ENCODE peak calls at places on chromosomes 5 and 9, in nine cellular contexts. One of them, this sample, is unnamed.

GRCh38 chr5:171825046-171825445 is 39.4 kb downstream of the SMIM23 start:
- DNase-seq in progenitor cell of endocrine pancreas: no peak
- DNase-seq in cardiac muscle cell: no peak
- DNase-seq in lower lobe of right lung: no peak
- DNase-seq in MM.1S: no peak
- DNase-seq in thyroid gland: no peak
- DNase-seq in Calu3: no peak
- DNase-seq in OCI-LY7: no peak
- DNase-seq in B cell: no peak
- DNase-seq in this sample: no peak

GRCh38 chr9:124553738-124554137 is 46.5 kb upstream of the NR5A1 start:
- DNase-seq in progenitor cell of endocrine pancreas: no peak
- DNase-seq in cardiac muscle cell: no peak
- DNase-seq in lower lobe of right lung: no peak
- DNase-seq in MM.1S: no peak
- DNase-seq in thyroid gland: peak
- DNase-seq in Calu3: no peak
- DNase-seq in OCI-LY7: no peak
- DNase-seq in B cell: no peak
- DNase-seq in this sample: no peak

GRCh38 chr9:6096821-6097220 is 81.4 kb upstream of the RANBP6 start:
- DNase-seq in progenitor cell of endocrine pancreas: no peak
- DNase-seq in cardiac muscle cell: no peak
- DNase-seq in lower lobe of right lung: no peak
- DNase-seq in MM.1S: no peak
- DNase-seq in thyroid gland: no peak
- DNase-seq in Calu3: no peak
- DNase-seq in OCI-LY7: no peak
- DNase-seq in B cell: no peak
- DNase-seq in this sample: peak

GRCh38 chr5:135031146-135031812 is 2.7 kb downstream of the PITX1 start:
- DNase-seq in progenitor cell of endocrine pancreas: no peak
- DNase-seq in cardiac muscle cell: peak
- DNase-seq in lower lobe of right lung: peak
- DNase-seq in MM.1S: peak
- DNase-seq in thyroid gland: no peak
- DNase-seq in Calu3: peak
- DNase-seq in OCI-LY7: no peak
- DNase-seq in B cell: no peak
- DNase-seq in this sample: peak

GRCh38 chr5:147359551-147359950 is 124.7 kb downstream of the STK32A start:
- DNase-seq in progenitor cell of endocrine pancreas: no peak
- DNase-seq in cardiac muscle cell: no peak
- DNase-seq in lower lobe of right lung: no peak
- DNase-seq in MM.1S: no peak
- DNase-seq in thyroid gland: no peak
- DNase-seq in Calu3: no peak
- DNase-seq in OCI-LY7: no peak
- DNase-seq in B cell: no peak
- DNase-seq in this sample: no peak

GRCh38 chr5:3341446-3342240 is 254.0 kb upstream of the IRX1 start:
- DNase-seq in progenitor cell of endocrine pancreas: no peak
- DNase-seq in cardiac muscle cell: no peak
- DNase-seq in lower lobe of right lung: no peak
- DNase-seq in MM.1S: no peak
- DNase-seq in thyroid gland: no peak
- DNase-seq in Calu3: no peak
- DNase-seq in OCI-LY7: no peak
- DNase-seq in B cell: no peak
- DNase-seq in this sample: no peak

GRCh38 chr9:123637596-123637939 is 281.6 kb downstream of the CRB2 start:
- DNase-seq in progenitor cell of endocrine pancreas: no peak
- DNase-seq in cardiac muscle cell: no peak
- DNase-seq in lower lobe of right lung: no peak
- DNase-seq in MM.1S: peak
- DNase-seq in thyroid gland: no peak
- DNase-seq in Calu3: no peak
- DNase-seq in OCI-LY7: no peak
- DNase-seq in B cell: no peak
- DNase-seq in this sample: no peak

GRCh38 chr5:149605998-149606721 is 24.9 kb downstream of the ARHGEF37 start:
- DNase-seq in progenitor cell of endocrine pancreas: no peak
- DNase-seq in cardiac muscle cell: no peak
- DNase-seq in lower lobe of right lung: no peak
- DNase-seq in MM.1S: peak
- DNase-seq in thyroid gland: no peak
- DNase-seq in Calu3: peak
- DNase-seq in OCI-LY7: peak
- DNase-seq in B cell: no peak
- DNase-seq in this sample: no peak

GRCh38 chr5:68994645-68995044 is 99.2 kb upstream of the SLC30A5 start:
- DNase-seq in progenitor cell of endocrine pancreas: no peak
- DNase-seq in cardiac muscle cell: no peak
- DNase-seq in lower lobe of right lung: no peak
- DNase-seq in MM.1S: no peak
- DNase-seq in thyroid gland: no peak
- DNase-seq in Calu3: no peak
- DNase-seq in OCI-LY7: no peak
- DNase-seq in B cell: no peak
- DNase-seq in this sample: no peak

GRCh38 chr5:16160706-16161105 is 18.9 kb downstream of the MARCHF11 start:
- DNase-seq in progenitor cell of endocrine pancreas: no peak
- DNase-seq in cardiac muscle cell: peak
- DNase-seq in lower lobe of right lung: no peak
- DNase-seq in MM.1S: peak
- DNase-seq in thyroid gland: no peak
- DNase-seq in Calu3: peak
- DNase-seq in OCI-LY7: peak
- DNase-seq in B cell: no peak
- DNase-seq in this sample: peak

GRCh38 chr9:1184146-1184545 is 134.0 kb downstream of the DMRT2 start:
- DNase-seq in progenitor cell of endocrine pancreas: no peak
- DNase-seq in cardiac muscle cell: no peak
- DNase-seq in lower lobe of right lung: no peak
- DNase-seq in MM.1S: no peak
- DNase-seq in thyroid gland: no peak
- DNase-seq in Calu3: no peak
- DNase-seq in OCI-LY7: no peak
- DNase-seq in B cell: no peak
- DNase-seq in this sample: no peak

GRCh38 chr5:119174578-119175163 is 103.8 kb downstream of the DMXL1 start:
- DNase-seq in progenitor cell of endocrine pancreas: no peak
- DNase-seq in cardiac muscle cell: no peak
- DNase-seq in lower lobe of right lung: no peak
- DNase-seq in MM.1S: no peak
- DNase-seq in thyroid gland: no peak
- DNase-seq in Calu3: no peak
- DNase-seq in OCI-LY7: no peak
- DNase-seq in B cell: no peak
- DNase-seq in this sample: no peak

GRCh38 chr5:139971202-139971725 is 71.8 kb downstream of the NRG2 start:
- DNase-seq in progenitor cell of endocrine pancreas: no peak
- DNase-seq in cardiac muscle cell: no peak
- DNase-seq in lower lobe of right lung: no peak
- DNase-seq in MM.1S: no peak
- DNase-seq in thyroid gland: no peak
- DNase-seq in Calu3: no peak
- DNase-seq in OCI-LY7: no peak
- DNase-seq in B cell: no peak
- DNase-seq in this sample: no peak

GRCh38 chr9:105392531-105392930 is 55.3 kb upstream of the FSD1L start:
- DNase-seq in progenitor cell of endocrine pancreas: no peak
- DNase-seq in cardiac muscle cell: no peak
- DNase-seq in lower lobe of right lung: no peak
- DNase-seq in MM.1S: no peak
- DNase-seq in thyroid gland: no peak
- DNase-seq in Calu3: no peak
- DNase-seq in OCI-LY7: no peak
- DNase-seq in B cell: no peak
- DNase-seq in this sample: no peak

GRCh38 chr9:35669331-35670145 is 4.2 kb upstream of the CA9 start:
- DNase-seq in progenitor cell of endocrine pancreas: no peak
- DNase-seq in cardiac muscle cell: no peak
- DNase-seq in lower lobe of right lung: no peak
- DNase-seq in MM.1S: no peak
- DNase-seq in thyroid gland: peak
- DNase-seq in Calu3: peak
- DNase-seq in OCI-LY7: no peak
- DNase-seq in B cell: no peak
- DNase-seq in this sample: no peak

GRCh38 chr9:81071108-81071507 is 618.2 kb downstream of the TLE1 start:
- DNase-seq in progenitor cell of endocrine pancreas: no peak
- DNase-seq in cardiac muscle cell: no peak
- DNase-seq in lower lobe of right lung: no peak
- DNase-seq in MM.1S: no peak
- DNase-seq in thyroid gland: no peak
- DNase-seq in Calu3: no peak
- DNase-seq in OCI-LY7: no peak
- DNase-seq in B cell: no peak
- DNase-seq in this sample: no peak

GRCh38 chr9:77257275-77257674 is 79.9 kb downstream of the VPS13A start:
- DNase-seq in progenitor cell of endocrine pancreas: no peak
- DNase-seq in cardiac muscle cell: no peak
- DNase-seq in lower lobe of right lung: no peak
- DNase-seq in MM.1S: no peak
- DNase-seq in thyroid gland: no peak
- DNase-seq in Calu3: no peak
- DNase-seq in OCI-LY7: no peak
- DNase-seq in B cell: no peak
- DNase-seq in this sample: no peak

DNA sequence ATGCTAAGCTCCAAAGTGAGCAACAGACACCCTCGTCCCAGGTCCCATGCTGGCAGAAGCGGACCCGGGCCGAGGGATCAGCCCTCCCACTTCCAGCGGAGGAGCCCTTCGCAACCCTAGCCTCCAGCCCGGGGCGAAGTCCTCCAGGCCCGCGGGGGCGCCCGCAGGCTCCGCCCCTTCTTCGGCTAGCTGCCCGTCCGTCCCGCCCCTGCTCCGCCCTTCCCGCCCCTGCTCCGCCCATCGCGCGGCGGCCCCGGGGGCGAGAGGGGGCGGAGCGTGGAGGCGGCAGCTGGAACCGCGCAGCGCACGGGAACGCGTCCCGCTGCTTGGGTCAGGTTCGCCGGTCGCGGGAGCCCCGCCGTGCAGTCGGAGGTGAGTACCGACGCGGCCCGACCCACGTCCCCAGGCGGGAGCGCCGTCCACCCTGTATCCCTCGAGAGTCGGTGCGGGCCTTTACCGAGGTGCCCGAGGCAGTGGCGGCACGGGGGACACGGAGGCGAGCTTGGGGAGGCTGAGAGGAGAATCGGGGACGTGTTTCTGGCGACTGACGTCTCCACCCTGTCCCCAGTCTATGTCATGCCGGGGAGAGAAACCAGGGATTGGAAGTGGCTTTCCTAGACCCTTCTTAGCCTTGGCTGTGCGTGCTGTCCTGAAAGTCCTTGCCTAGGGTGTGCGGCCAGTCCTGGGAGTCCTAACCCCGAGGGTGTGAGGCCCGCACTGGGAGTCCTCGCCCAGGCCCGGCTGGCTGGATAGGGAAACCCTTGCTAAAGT is at the start of gene ACO1:
- DNase-seq in progenitor cell of endocrine pancreas: peak
- DNase-seq in cardiac muscle cell: peak
- DNase-seq in lower lobe of right lung: peak
- DNase-seq in MM.1S: peak
- DNase-seq in thyroid gland: peak
- DNase-seq in Calu3: peak
- DNase-seq in OCI-LY7: peak
- DNase-seq in B cell: peak
- DNase-seq in this sample: peak
- TF ChIP-seq CTCF in progenitor cell of endocrine pancreas: no peak
- TF ChIP-seq CTCF in cardiac muscle cell: no peak
- TF ChIP-seq CTCF in lower lobe of right lung: no peak
- TF ChIP-seq CTCF in MM.1S: no peak
- TF ChIP-seq CTCF in thyroid gland: no peak
- TF ChIP-seq CTCF in Calu3: no peak
- TF ChIP-seq CTCF in OCI-LY7: peak
- TF ChIP-seq CTCF in B cell: no peak
- TF ChIP-seq CTCF in this sample: no peak

GRCh38 chr9:119372951-119373350 is 3.7 kb upstream of the BRINP1 start:
- DNase-seq in progenitor cell of endocrine pancreas: no peak
- DNase-seq in cardiac muscle cell: no peak
- DNase-seq in lower lobe of right lung: no peak
- DNase-seq in MM.1S: no peak
- DNase-seq in thyroid gland: no peak
- DNase-seq in Calu3: no peak
- DNase-seq in OCI-LY7: no peak
- DNase-seq in B cell: no peak
- DNase-seq in this sample: no peak

GRCh38 chr9:119370816-119371215 is 1.6 kb upstream of the BRINP1 start:
- DNase-seq in progenitor cell of endocrine pancreas: peak
- DNase-seq in cardiac muscle cell: peak
- DNase-seq in lower lobe of right lung: no peak
- DNase-seq in MM.1S: peak
- DNase-seq in thyroid gland: peak
- DNase-seq in Calu3: no peak
- DNase-seq in OCI-LY7: peak
- DNase-seq in B cell: no peak
- DNase-seq in this sample: peak

GRCh38 chr9:119375892-119376291 is 6.7 kb upstream of the BRINP1 start:
- DNase-seq in progenitor cell of endocrine pancreas: peak
- DNase-seq in cardiac muscle cell: peak
- DNase-seq in lower lobe of right lung: no peak
- DNase-seq in MM.1S: no peak
- DNase-seq in thyroid gland: no peak
- DNase-seq in Calu3: no peak
- DNase-seq in OCI-LY7: peak
- DNase-seq in B cell: no peak
- DNase-seq in this sample: peak
- TF ChIP-seq CTCF in progenitor cell of endocrine pancreas: peak
- TF ChIP-seq CTCF in cardiac muscle cell: no peak
- TF ChIP-seq CTCF in lower lobe of right lung: peak
- TF ChIP-seq CTCF in MM.1S: peak
- TF ChIP-seq CTCF in thyroid gland: no peak
- TF ChIP-seq CTCF in Calu3: no peak
- TF ChIP-seq CTCF in OCI-LY7: peak
- TF ChIP-seq CTCF in B cell: no peak
- TF ChIP-seq CTCF in this sample: peak

GRCh38 chr9:99824378-99825157 is 2.9 kb downstream of the NR4A3 start:
- DNase-seq in progenitor cell of endocrine pancreas: peak
- DNase-seq in cardiac muscle cell: peak
- DNase-seq in lower lobe of right lung: peak
- DNase-seq in MM.1S: peak
- DNase-seq in thyroid gland: peak
- DNase-seq in Calu3: peak
- DNase-seq in OCI-LY7: peak
- DNase-seq in B cell: peak
- DNase-seq in this sample: peak
- TF ChIP-seq CTCF in progenitor cell of endocrine pancreas: peak
- TF ChIP-seq CTCF in cardiac muscle cell: peak
- TF ChIP-seq CTCF in lower lobe of right lung: peak
- TF ChIP-seq CTCF in MM.1S: peak
- TF ChIP-seq CTCF in thyroid gland: peak
- TF ChIP-seq CTCF in Calu3: peak
- TF ChIP-seq CTCF in OCI-LY7: peak
- TF ChIP-seq CTCF in B cell: peak
- TF ChIP-seq CTCF in this sample: peak

DNA sequence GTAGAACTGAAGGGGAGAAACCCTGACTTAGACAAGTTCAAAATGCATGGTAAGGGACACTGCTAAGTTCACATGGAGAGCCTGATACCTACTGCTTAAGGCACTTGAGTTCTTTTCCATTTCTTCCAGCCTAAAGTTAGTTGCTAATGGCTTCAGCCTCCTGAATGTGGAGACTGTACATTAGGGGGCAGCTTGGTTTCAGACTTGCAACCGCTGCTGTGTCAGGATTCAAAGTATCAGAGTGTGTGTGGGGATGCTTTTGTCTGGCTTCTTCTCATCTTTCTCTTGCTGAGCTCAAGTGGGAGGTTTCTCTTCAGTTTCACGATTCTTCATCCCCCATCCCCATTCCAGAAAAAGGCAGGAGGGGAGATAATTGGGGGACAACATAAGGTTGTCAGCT is 49.4 kb downstream of the ATP10B start:
- DNase-seq in progenitor cell of endocrine pancreas: no peak
- DNase-seq in cardiac muscle cell: peak
- DNase-seq in lower lobe of right lung: no peak
- DNase-seq in MM.1S: peak
- DNase-seq in thyroid gland: no peak
- DNase-seq in Calu3: peak
- DNase-seq in OCI-LY7: no peak
- DNase-seq in B cell: no peak
- DNase-seq in this sample: no peak
- TF ChIP-seq CTCF in progenitor cell of endocrine pancreas: peak
- TF ChIP-seq CTCF in cardiac muscle cell: no peak
- TF ChIP-seq CTCF in lower lobe of right lung: peak
- TF ChIP-seq CTCF in MM.1S: peak
- TF ChIP-seq CTCF in thyroid gland: peak
- TF ChIP-seq CTCF in Calu3: no peak
- TF ChIP-seq CTCF in OCI-LY7: no peak
- TF ChIP-seq CTCF in B cell: no peak
- TF ChIP-seq CTCF in this sample: no peak

This sample was measured in activated CD8-positive, alpha-beta T cell treated with anti-CD3 and anti-CD28 coated beads for 36 hours.